ENCODE peak calls at places on chromosomes 3 and 15, in seven cellular contexts. W is smooth muscle cell of the brain vasculature; G is NCI-H2081; L is left cardiac atrium; R is stimulated activated naive CD8-positive, alpha-beta T cell treated with anti-CD3 and anti-CD28 coated beads, Interleukin-15, Interleukin-2, amounts not matched to agents 100 U/mL and 50 U/mL, for 24 hours; K is H54; N is stimulated activated CD8-positive, alpha-beta memory T cell treated with anti-CD3 and anti-CD28 coated beads, Interleukin-2, amount 100 ng/mL, for 48 hours. E is an unnamed sample.
A peak's percentile ranks its signal among the peaks of the same experiment; 100 is the strongest.

GRCh38 chr3:109532257-109533216 is 195.2 kb upstream of the DPPA4 start:
- DNase-seq in K (no peak), R (peak; percentile 34), G (peak; percentile 67), N (peak; percentile 3), L (no peak), W (peak; percentile 18), E (no peak)

GRCh38 chr15:49675051-49675450 is 54.2 kb downstream of the DTWD1 start:
- DNase-seq in N (no peak), R (no peak), W (peak; percentile 46), K (peak; percentile 10), L (no peak), G (peak; percentile 4), E (no peak)

GRCh38 chr3:114092151-114093000 is 35.8 kb downstream of the QTRT2 start:
- DNase-seq in W (no peak), L (peak; percentile 24), R (no peak), N (no peak), K (no peak), G (no peak), E (no peak)

GRCh38 chr3:183381179-183381578 is 47.2 kb downstream of the MCF2L2 start:
- DNase-seq in R (no peak), L (no peak), G (peak; percentile 53), W (no peak), N (no peak), K (peak; percentile 17), E (no peak)

GRCh38 chr15:31387483-31388118 is 61.0 kb downstream of the KLF13 start:
- DNase-seq in N (no peak), K (no peak), W (no peak), L (peak; percentile 42), G (peak; percentile 94), R (peak; percentile 34), E (no peak)

GRCh38 chr3:46527239-46527638 is 29.5 kb downstream of the RTP3 start:
- DNase-seq in K (no peak), G (no peak), N (no peak), L (no peak), W (no peak), R (no peak), E (no peak)

GRCh38 chr3:188974856-188975611 is 196.7 kb upstream of the TPRG1 start:
- DNase-seq in R (no peak), W (no peak), G (peak; percentile 15), L (no peak), N (no peak), K (no peak), E (no peak)

GRCh38 chr3:157436583-157437300 is at the start of gene PTX3:
- DNase-seq in K (peak; percentile 60), L (peak; percentile 51), W (peak; percentile 36), G (no peak), N (no peak), R (peak; percentile 15), E (peak; percentile 30)

GRCh38 chr3:170307998-170308398 is 49.5 kb upstream of the SKIL start:
- DNase-seq in L (no peak), W (no peak), G (no peak), K (no peak), N (no peak), R (no peak), E (no peak)

GRCh38 chr3:29215948-29216347 is 64.9 kb upstream of the RBMS3 start:
- DNase-seq in N (no peak), G (no peak), R (no peak), K (no peak), W (no peak), L (no peak), E (no peak)

GRCh38 chr3:102529452-102529851 is 94.6 kb downstream of the ZPLD1 start:
- DNase-seq in L (no peak), G (peak; percentile 66), N (no peak), R (no peak), K (no peak), W (no peak), E (peak; percentile 41)

GRCh38 chr3:29764603-29765254 is 483.9 kb downstream of the RBMS3 start:
- DNase-seq in W (peak; percentile 76), G (peak; percentile 21), K (no peak), N (no peak), R (no peak), L (no peak), E (no peak)

GRCh38 chr3:171904829-171905228 is 61.7 kb downstream of the TMEM212 start:
- DNase-seq in G (no peak), L (no peak), K (no peak), N (no peak), R (no peak), W (no peak), E (no peak)

GRCh38 chr3:188439080-188439479 is 285.1 kb downstream of the LPP start:
- DNase-seq in N (peak; percentile 1), R (peak; percentile 28), W (no peak), L (no peak), G (no peak), K (no peak), E (no peak)

GRCh38 chr3:47634996-47635395 is 56.3 kb upstream of the CSPG5 start:
- DNase-seq in G (no peak), R (no peak), N (no peak), W (no peak), K (no peak), L (no peak), E (no peak)

GRCh38 chr3:187957209-187957981 is 196.6 kb upstream of the LPP start:
- DNase-seq in N (no peak), R (peak; percentile 38), K (no peak), L (no peak), W (no peak), G (no peak), E (no peak)

GRCh38 chr15:68775671-68776476 is 44.8 kb downstream of the ANP32A start:
- DNase-seq in G (no peak), K (no peak), R (no peak), W (no peak), L (peak; percentile 84), N (no peak), E (no peak)

GRCh38 chr3:138072816-138073215 is 42.6 kb downstream of the DZIP1L start:
- DNase-seq in G (no peak), L (no peak), W (no peak), R (no peak), N (no peak), K (no peak), E (no peak)

GRCh38 chr3:169581633-169582032 is 81.9 kb downstream of the MECOM start:
- DNase-seq in W (no peak), K (no peak), G (no peak), R (no peak), L (no peak), N (no peak), E (no peak)

GRCh38 chr15:26294062-26294689 is 431.0 kb upstream of the ATP10A start:
- DNase-seq in R (no peak), W (no peak), L (peak; percentile 55), K (no peak), G (no peak), N (no peak), E (no peak)

GRCh38 chr3:14508966-14509795 is 31.0 kb downstream of the GRIP2 start:
- DNase-seq in G (peak; percentile 50), K (peak; percentile 72), W (no peak), R (peak; percentile 86), N (peak; percentile 76), L (peak; percentile 79), E (peak; percentile 89)

GRCh38 chr3:135055449-135055848 is 260.4 kb downstream of the EPHB1 start:
- DNase-seq in G (no peak), K (no peak), N (no peak), W (no peak), L (no peak), R (no peak), E (no peak)

GRCh38 chr3:106620646-106621045 is 751.8 kb upstream of the CBLB start:
- DNase-seq in G (no peak), N (no peak), L (no peak), K (no peak), R (no peak), W (no peak), E (no peak)

GRCh38 chr15:77500986-77501385 is 80.3 kb downstream of the HMG20A start:
- DNase-seq in G (no peak), R (no peak), W (no peak), N (no peak), L (no peak), K (no peak), E (no peak)

GRCh38 chr15:84142888-84143337 is 92.7 kb upstream of the GOLGA6L4 start:
- DNase-seq in R (peak; percentile 78), N (peak; percentile 49), G (peak; percentile 63), W (peak; percentile 65), K (peak; percentile 51), L (peak; percentile 68), E (peak; percentile 86)

GRCh38 chr15:99343836-99344551 is 92.7 kb downstream of the LRRC28 start:
- DNase-seq in L (peak; percentile 50), R (peak; percentile 47), K (no peak), W (no peak), N (no peak), G (no peak), E (peak; percentile 26)

GRCh38 chr15:99385865-99386264 is 134.6 kb downstream of the LRRC28 start:
- DNase-seq in K (no peak), R (no peak), W (no peak), L (peak; percentile 88), N (no peak), G (no peak), E (no peak)

GRCh38 chr15:66805207-66805975 is 103.4 kb downstream of the SMAD6 start:
- DNase-seq in R (no peak), N (no peak), G (no peak), K (no peak), L (no peak), W (no peak), E (no peak)

GRCh38 chr15:34737379-34737928 is 17.3 kb downstream of the GJD2 start:
- DNase-seq in N (no peak), R (no peak), K (no peak), G (no peak), L (no peak), W (no peak), E (no peak)

GRCh38 chr3:148840419-148840818 is 12.8 kb downstream of the CPB1 start:
- DNase-seq in L (no peak), G (no peak), N (no peak), K (no peak), R (no peak), W (no peak), E (no peak)

E was measured in HEK293T.